ENCODE peak calls at places on chromosomes 16 and 17, in six cellular contexts. E is activated naive CD4-positive, alpha-beta T cell treated with anti-CD3 and anti-CD28 coated beads, Interleukin-2, amount 10 ng/mL, durations not matched to agents 7 days and 5 days; L is M059J; R is foreskin fibroblast; T is heart right ventricle; J is SHP77. G is an unnamed sample.

GRCh38 chr17:63425478-63425877 is 20.6 kb downstream of the CYB561 start:
- DNase-seq in E (peak), T (peak), J (peak), L (peak), R (peak), G (peak)

GRCh38 chr17:75756451-75757085 is 8.4 kb downstream of the GALK1 start:
- DNase-seq in J (no peak), E (no peak), R (no peak), T (no peak), L (no peak), G (no peak)

GRCh38 chr17:69882281-69882680 is 192.7 kb upstream of the KCNJ16 start:
- DNase-seq in L (no peak), T (no peak), E (no peak), J (no peak), R (no peak), G (no peak)

GRCh38 chr17:71441098-71441497 is 679.7 kb upstream of the SOX9 start:
- DNase-seq in T (no peak), L (peak), R (peak), E (no peak), J (no peak), G (peak)

GRCh38 chr17:1727876-1728630 is 3.5 kb downstream of the WDR81 start:
- DNase-seq in E (no peak), L (no peak), R (no peak), T (no peak), J (no peak), G (no peak)

GRCh38 chr16:88415381-88416323 is 32.9 kb downstream of the ZNF469 start:
- DNase-seq in R (no peak), T (no peak), L (no peak), J (no peak), E (no peak), G (no peak)

GRCh38 chr17:77034677-77035424 is 105.9 kb upstream of the SEC14L1 start:
- DNase-seq in R (no peak), T (no peak), E (no peak), J (no peak), L (no peak), G (no peak)

GRCh38 chr16:82672676-82673075 is 45.9 kb downstream of the CDH13 start:
- DNase-seq in R (no peak), E (no peak), L (peak), T (no peak), J (no peak), G (no peak)

GRCh38 chr16:49821614-49822282 is 34.2 kb downstream of the ZNF423 start:
- DNase-seq in L (no peak), J (no peak), R (no peak), E (no peak), T (no peak), G (no peak)

GRCh38 chr16:88697831-88698693 is 8.1 kb downstream of the RNF166 start:
- DNase-seq in T (no peak), L (no peak), J (no peak), R (no peak), E (peak), G (no peak)

GRCh38 chr17:82586576-82587233 is 61.5 kb downstream of the WDR45B start:
- DNase-seq in J (no peak), E (no peak), L (no peak), R (no peak), T (no peak), G (no peak)

GRCh38 chr16:68355447-68356248 is 44.8 kb downstream of the PRMT7 start:
- DNase-seq in E (peak), L (no peak), R (no peak), T (no peak), J (no peak), G (no peak)

GRCh38 chr17:6796887-6797490 is 21.0 kb downstream of the FBXO39 start:
- DNase-seq in R (peak), T (no peak), E (no peak), L (peak), J (no peak), G (peak)

GRCh38 chr16:535446-536405 is 8.2 kb downstream of the CAPN15 start:
- DNase-seq in R (peak), T (no peak), J (no peak), E (no peak), L (peak), G (peak)

GRCh38 chr16:79605999-79606398 is 5.5 kb upstream of the MAF start:
- DNase-seq in E (no peak), L (peak), T (no peak), J (no peak), R (peak), G (no peak)

GRCh38 chr16:11404608-11405007 is 59.3 kb downstream of the RMI2 start:
- DNase-seq in J (no peak), E (no peak), L (no peak), T (no peak), R (no peak), G (no peak)

GRCh38 chr16:2246301-2246885 is 5.0 kb downstream of the ECI1 start:
- DNase-seq in L (no peak), J (no peak), E (no peak), R (no peak), T (no peak), G (no peak)

GRCh38 chr17:17595755-17596154 is 4.2 kb upstream of the PEMT start:
- DNase-seq in R (no peak), L (no peak), J (no peak), E (no peak), T (no peak), G (no peak)

GRCh38 chr16:2846511-2847310 is 11.3 kb downstream of the PRSS22 start:
- DNase-seq in J (no peak), L (peak), R (peak), T (no peak), E (no peak), G (peak)

GRCh38 chr17:68955181-68955841 is at the start of gene ABCA8:
- DNase-seq in E (no peak), J (no peak), T (no peak), L (no peak), R (peak), G (no peak)

GRCh38 chr17:36629970-36630369 is 28.6 kb downstream of the MRM1 start:
- DNase-seq in T (no peak), L (no peak), E (no peak), J (no peak), R (no peak), G (no peak)

GRCh38 chr16:3812469-3813172 is 67.9 kb downstream of the CREBBP start:
- DNase-seq in E (no peak), R (no peak), J (no peak), T (no peak), L (no peak), G (no peak)

GRCh38 chr16:12024429-12024828 is 47.9 kb downstream of the SNX29 start:
- DNase-seq in R (no peak), L (no peak), E (no peak), T (no peak), J (no peak), G (no peak)

G was measured in GM04504.